ENCODE peak calls at places on chromosomes 5 and 9, in six cellular contexts. Z, H, J, F, C and G are unnamed samples.

GRCh38 chr5:179526978-179527377 is 23.4 kb upstream of the RUFY1 start:
- DNase-seq in H (no peak), F (no peak), Z (no peak), C (no peak), J (no peak), G (no peak)

GRCh38 chr5:32833127-32833526 is 122.0 kb downstream of the NPR3 start:
- DNase-seq in Z (no peak), C (no peak), J (no peak), F (no peak), H (no peak), G (no peak)

GRCh38 chr5:176714067-176714466 is 66.8 kb downstream of the TSPAN17 start:
- DNase-seq in J (no peak), H (no peak), Z (no peak), C (no peak), F (no peak), G (peak; percentile 82)

GRCh38 chr5:132050661-132051371 is 9.6 kb upstream of the IL3 start:
- DNase-seq in Z (peak; percentile 7), H (no peak), J (peak; percentile 12), C (no peak), F (peak; percentile 8), G (no peak)

GRCh38 chr5:180783340-180784052 is 19.1 kb downstream of the MGAT1 start:
- DNase-seq in J (no peak), F (no peak), C (no peak), H (no peak), Z (no peak), G (no peak)

GRCh38 chr9:99368341-99369326 is 146.6 kb downstream of the SEC61B start:
- DNase-seq in Z (peak; percentile 81), F (peak; percentile 78), H (no peak), J (no peak), C (no peak), G (peak; percentile 19)

GRCh38 chr5:1140188-1140817 is 28.4 kb upstream of the SLC12A7 start:
- DNase-seq in C (peak; percentile 67), J (peak; percentile 91), F (peak; percentile 92), H (peak; percentile 31), Z (peak; percentile 71), G (peak; percentile 59)

GRCh38 chr5:150492621-150493020 is 15.3 kb upstream of the NDST1 start:
- DNase-seq in J (no peak), H (no peak), F (no peak), Z (peak; percentile 78), C (no peak), G (peak; percentile 87)

GRCh38 chr5:31291323-31291854 is 97.9 kb downstream of the CDH6 start:
- DNase-seq in J (no peak), C (no peak), Z (no peak), H (no peak), F (no peak), G (peak; percentile 21)

GRCh38 chr9:127693143-127693542 is 13.6 kb upstream of the CFAP157 start:
- DNase-seq in F (no peak), J (no peak), C (no peak), Z (no peak), H (no peak), G (no peak)

GRCh38 chr5:32504923-32505596 is 60.5 kb upstream of the ZFR start:
- DNase-seq in F (peak; percentile 71), Z (peak; percentile 85), C (no peak), H (no peak), J (peak; percentile 81), G (peak; percentile 90)

GRCh38 chr5:177309351-177310191 is 2.1 kb downstream of the MXD3 start:
- DNase-seq in H (no peak), J (peak; percentile 85), F (peak; percentile 68), Z (peak; percentile 74), C (peak; percentile 42), G (peak; percentile 76)

GRCh38 chr5:155418960-155419579 is 405.5 kb downstream of the KIF4B start:
- DNase-seq in J (no peak), H (no peak), C (no peak), Z (no peak), F (no peak), G (no peak)

GRCh38 chr5:909086-909485 is 16.4 kb downstream of the TRIP13 start:
- DNase-seq in C (no peak), J (no peak), Z (no peak), H (no peak), F (no peak), G (no peak)